ENCODE peak calls at places on chromosomes 1 and 21, in ten cellular contexts. G is trophoblast cell; X is left lung; A is HCT116; F is activated naive CD4-positive, alpha-beta T cell treated with anti-CD3 and anti-CD28 coated beads, Interleukin-2, amount 10 ng/mL, durations not matched to agents 7 days and 5 days; N is NCI-H345; S is hypothalamus; H is left ventricle myocardium superior; Z is T-helper 9 cell; R is ACHN. D is an unnamed sample.

GRCh38 chr1:228735871-228736586 is 750 bp downstream of the RHOU start:
- DNase-seq in G (peak; percentile 63), X (peak; percentile 85), A (peak; percentile 18), F (peak; percentile 55), N (peak; percentile 32), S (no peak), H (peak; percentile 62), Z (peak; percentile 12), R (peak; percentile 8), D (no peak)

GRCh38 chr1:109529895-109530456 is 9.7 kb upstream of the GPR61 start:
- DNase-seq in G (no peak), X (no peak), A (no peak), F (no peak), N (no peak), S (no peak), H (no peak), Z (no peak), R (no peak), D (no peak)

GRCh38 chr1:36142121-36142520 is 7.2 kb downstream of the TRAPPC3 start:
- DNase-seq in G (no peak), X (no peak), A (no peak), F (no peak), N (no peak), S (no peak), H (no peak), Z (no peak), R (no peak), D (no peak)

GRCh38 chr1:243708210-243708609 is 141.8 kb downstream of the AKT3 start:
- DNase-seq in G (no peak), X (no peak), A (no peak), F (no peak), N (no peak), S (no peak), H (no peak), Z (no peak), R (peak; percentile 16), D (no peak)

GRCh38 chr1:3000214-3000613 is 21.1 kb upstream of the ACTRT2 start:
- DNase-seq in G (no peak), X (no peak), A (no peak), F (peak; percentile 6), N (no peak), S (no peak), H (no peak), Z (no peak), R (no peak), D (no peak)

GRCh38 chr1:160951443-160952128 is 3.0 kb downstream of the ITLN2 start:
- DNase-seq in G (peak; percentile 66), X (peak; percentile 83), A (peak; percentile 27), F (peak; percentile 86), N (peak; percentile 57), S (no peak), H (peak; percentile 69), Z (peak; percentile 55), R (peak; percentile 67), D (peak; percentile 54)

GRCh38 chr1:201217146-201217545 is 26.5 kb downstream of the IGFN1 start:
- DNase-seq in G (no peak), X (peak; percentile 78), A (no peak), F (peak; percentile 15), N (no peak), S (no peak), H (no peak), Z (no peak), R (no peak), D (no peak)

GRCh38 chr1:219155140-219155539 is 18.5 kb upstream of the LYPLAL1 start:
- DNase-seq in G (no peak), X (no peak), A (no peak), F (no peak), N (no peak), S (no peak), H (peak; percentile 25), Z (no peak), R (no peak), D (no peak)

GRCh38 chr21:35217504-35218060 is 168.5 kb upstream of the RUNX1 start:
- DNase-seq in G (peak; percentile 97), X (no peak), A (peak; percentile 98), F (no peak), N (peak; percentile 38), S (no peak), H (no peak), Z (no peak), R (peak; percentile 92), D (no peak)

GRCh38 chr1:85330711-85331290 is 54.4 kb upstream of the BCL10 start:
- DNase-seq in G (peak; percentile 63), X (no peak), A (no peak), F (no peak), N (no peak), S (no peak), H (no peak), Z (no peak), R (no peak), D (no peak)

GRCh38 chr1:40450491-40451237 is 388 bp downstream of the ZFP69B start:
- DNase-seq in G (no peak), X (no peak), A (no peak), F (peak; percentile 74), N (no peak), S (peak; percentile 7), H (no peak), Z (peak; percentile 57), R (peak; percentile 5), D (peak; percentile 53)

GRCh38 chr1:1298861-1299685 is 8.7 kb downstream of the ACAP3 start:
- DNase-seq in G (no peak), X (no peak), A (no peak), F (peak; percentile 44), N (no peak), S (peak; percentile 57), H (peak; percentile 29), Z (no peak), R (peak; percentile 23), D (no peak)

GRCh38 chr1:19074361-19074901 is 118.0 kb upstream of the IFFO2 start:
- DNase-seq in G (no peak), X (no peak), A (no peak), F (peak; percentile 86), N (no peak), S (no peak), H (no peak), Z (peak; percentile 42), R (no peak), D (peak; percentile 61)

D was measured in T follicular helper cell.